ENCODE peak calls at places on chromosomes 4 and X, in five cellular contexts. V is amniotic stem cell; D is NCI-H446; P is esophagus squamous epithelium; H is CD4-positive, alpha-beta T cell. K is an unnamed sample.

GRCh38 chrX:155819966-155820491 is 61.1 kb upstream of the VAMP7 start:
- DNase-seq in H (peak; percentile 6), V (peak; percentile 18), P (no peak), D (peak; percentile 47), K (peak; percentile 49)

GRCh38 chr4:114317564-114317963 is 281.0 kb upstream of the UGT8 start:
- DNase-seq in V (no peak), H (no peak), P (no peak), D (no peak), K (no peak)

GRCh38 chrX:56563231-56564116 is at the start of gene UBQLN2:
- DNase-seq in V (peak; percentile 44), D (peak; percentile 24), H (peak; percentile 73), P (peak; percentile 32), K (peak; percentile 71)

GRCh38 chr4:138510053-138510452 is 267.9 kb upstream of the SLC7A11 start:
- DNase-seq in H (no peak), D (no peak), V (peak; percentile 31), P (no peak), K (no peak)

GRCh38 chr4:24537025-24537424 is 47.3 kb downstream of the DHX15 start:
- DNase-seq in V (no peak), P (no peak), D (no peak), H (no peak), K (no peak)

GRCh38 chr4:54661156-54661555 is 3.4 kb downstream of the KIT start:
- DNase-seq in P (no peak), H (no peak), V (peak; percentile 34), D (no peak), K (no peak)

GRCh38 chr4:80172203-80172602 is 25.1 kb upstream of the PRDM8 start:
- DNase-seq in P (no peak), H (no peak), D (no peak), V (no peak), K (peak; percentile 44)

GRCh38 chr4:78213218-78213617 is 156.1 kb downstream of the FRAS1 start:
- DNase-seq in P (no peak), H (no peak), D (no peak), V (no peak), K (no peak)

GRCh38 chrX:1452497-1453389 is at the start of gene ASMTL:
- DNase-seq in D (no peak), P (no peak), V (no peak), H (peak; percentile 100), K (peak; percentile 100)

GRCh38 chrX:83658731-83659130 is 150.6 kb downstream of the POU3F4 start:
- DNase-seq in D (no peak), P (no peak), V (no peak), H (no peak), K (no peak)

GRCh38 chr4:113145147-113145518 is 95.7 kb downstream of the ANK2 start:
- DNase-seq in H (no peak), V (no peak), D (no peak), P (no peak), K (no peak)

GRCh38 chr4:118338518-118338917 is 14.3 kb downstream of the PRSS12 start:
- DNase-seq in H (no peak), P (no peak), V (no peak), D (no peak), K (no peak)

GRCh38 chr4:145207934-145208333 is 27.5 kb upstream of the OTUD4 start:
- DNase-seq in P (no peak), V (no peak), D (no peak), H (no peak), K (no peak)

GRCh38 chr4:46994007-46994405 is 625 bp upstream of the GABRA4 start:
- DNase-seq in H (no peak), P (no peak), D (no peak), V (no peak), K (no peak)

GRCh38 chr4:101211146-101211553 is 136.2 kb downstream of the PPP3CA start:
- DNase-seq in P (no peak), H (no peak), V (no peak), D (no peak), K (no peak)

GRCh38 chrX:47649302-47649701 is 1.1 kb downstream of the ELK1 start:
- DNase-seq in P (no peak), V (no peak), D (no peak), H (no peak), K (no peak)

GRCh38 chr4:72375050-72375736 is 193.8 kb downstream of the ADAMTS3 start:
- DNase-seq in H (no peak), P (no peak), D (no peak), V (peak; percentile 55), K (no peak)

GRCh38 chr4:7427326-7428260 is 7.1 kb downstream of the PSAPL1 start:
- DNase-seq in V (no peak), P (no peak), H (no peak), D (no peak), K (no peak)

GRCh38 chr4:108272046-108272445 is 103.3 kb upstream of the LEF1 start:
- DNase-seq in V (no peak), D (no peak), H (no peak), P (no peak), K (no peak)

GRCh38 chrX:28787206-28787605 is 200.0 kb downstream of the IL1RAPL1 start:
- DNase-seq in P (no peak), D (no peak), V (peak; percentile 11), H (no peak), K (no peak)

GRCh38 chr4:105093975-105094374 is 52.7 kb upstream of the TET2 start:
- DNase-seq in H (no peak), D (no peak), P (no peak), V (no peak), K (no peak)

GRCh38 chrX:109393859-109394258 is 88.0 kb downstream of the GUCY2F start:
- DNase-seq in D (no peak), P (no peak), V (no peak), H (no peak), K (no peak)

GRCh38 chr4:187184513-187184912 is 460.9 kb upstream of the FAT1 start:
- DNase-seq in P (no peak), D (no peak), H (no peak), V (no peak), K (no peak)

GRCh38 chrX:7943600-7944245 is 16.5 kb upstream of the PNPLA4 start:
- DNase-seq in H (no peak), D (no peak), V (no peak), P (no peak), K (no peak)

GRCh38 chr4:82044141-82044993 is 329.4 kb downstream of the HNRNPD start:
- DNase-seq in D (no peak), H (no peak), P (no peak), V (no peak), K (peak; percentile 6)

GRCh38 chr4:30720656-30721352 is 635 bp downstream of the PCDH7 start:
- DNase-seq in V (peak; percentile 75), H (no peak), P (no peak), D (no peak), K (no peak)

GRCh38 chrX:155094468-155095061 is 23.3 kb downstream of the BRCC3 start:
- DNase-seq in D (peak; percentile 42), P (no peak), H (no peak), V (no peak), K (no peak)

GRCh38 chrX:103343105-103343504 is 13.1 kb downstream of the TCEAL7 start:
- DNase-seq in P (no peak), D (no peak), H (no peak), V (peak; percentile 22), K (peak; percentile 40)

GRCh38 chrX:2462780-2463179 is 38.0 kb downstream of the DHRSX start:
- DNase-seq in H (no peak), D (no peak), V (no peak), P (no peak), K (no peak)

GRCh38 chr4:19936471-19936870 is 315.2 kb upstream of the SLIT2 start:
- DNase-seq in D (no peak), V (peak; percentile 68), P (no peak), H (no peak), K (no peak)

GRCh38 chr4:113447695-113448265 is 313.8 kb downstream of the CAMK2D start:
- DNase-seq in V (no peak), D (no peak), H (no peak), P (no peak), K (no peak)

GRCh38 chr4:52069566-52069965 is 18.5 kb downstream of the SPATA18 start:
- DNase-seq in P (no peak), V (no peak), H (no peak), D (no peak), K (no peak)

GRCh38 chrX:1246816-1247215 is 21.8 kb upstream of the CSF2RA start:
- DNase-seq in H (peak; percentile 76), V (no peak), D (no peak), P (peak; percentile 0), K (peak; percentile 70)

K was measured in B cell.